ENCODE peak calls at places on chromosomes 7 and 10, in four cellular contexts. G, V, L and A are unnamed samples.

GRCh38 chr10:7659560-7659959 is 7.2 kb downstream of the ITIH5 start:
- DNase-seq in L (no peak), G (no peak), V (no peak), A (no peak)

GRCh38 chr10:16863766-16864165 is 46.5 kb upstream of the RSU1 start:
- DNase-seq in G (no peak), V (no peak), L (no peak), A (no peak)

GRCh38 chr7:116209561-116210070 is 723 bp upstream of the TES start:
- DNase-seq in G (no peak), L (no peak), V (no peak), A (peak; percentile 37)

GRCh38 chr10:77943086-77943901 is 16.7 kb upstream of the DLG5 start:
- DNase-seq in V (peak; percentile 99), G (no peak), L (peak; percentile 48), A (peak; percentile 76)

GRCh38 chr10:118926903-118927302 is 102.6 kb upstream of the NANOS1 start:
- DNase-seq in L (no peak), G (no peak), V (no peak), A (no peak)

GRCh38 chr10:114386446-114386845 is 17.9 kb downstream of the AFAP1L2 start:
- DNase-seq in V (no peak), L (no peak), G (no peak), A (peak; percentile 56)

GRCh38 chr7:93092757-93093370 is 24.9 kb downstream of the SAMD9 start:
- DNase-seq in L (no peak), G (no peak), V (peak; percentile 46), A (peak; percentile 71)

GRCh38 chr10:58755688-58756087 is 243.0 kb downstream of the BICC1 start:
- DNase-seq in L (no peak), V (peak; percentile 65), G (no peak), A (no peak)

GRCh38 chr7:151924508-151924907 is 31.7 kb upstream of the GALNTL5 start:
- DNase-seq in L (no peak), G (no peak), V (no peak), A (no peak)

GRCh38 chr10:3886191-3886590 is 101.2 kb upstream of the KLF6 start:
- DNase-seq in G (no peak), V (no peak), L (peak; percentile 67), A (no peak)

GRCh38 chr10:79941585-79942210 is 7.2 kb downstream of the SFTPD start:
- DNase-seq in L (no peak), G (no peak), V (no peak), A (no peak)

GRCh38 chr7:19617921-19618320 is 90.9 kb downstream of the POLR1F start:
- DNase-seq in V (no peak), G (no peak), L (no peak), A (no peak)

GRCh38 chr10:34154371-34154770 is 660.7 kb downstream of the PARD3 start:
- DNase-seq in V (no peak), G (no peak), L (no peak), A (no peak)

GRCh38 chr10:103884681-103885139 is 29.3 kb upstream of the SH3PXD2A start:
- DNase-seq in L (no peak), G (peak; percentile 47), V (peak; percentile 75), A (peak; percentile 77)

GRCh38 chr10:71805776-71806705 is 32.7 kb upstream of the VSIR start:
- DNase-seq in V (no peak), L (peak; percentile 76), G (peak; percentile 5), A (peak; percentile 98)

GRCh38 chr7:44109991-44110390 is 5.8 kb downstream of the AEBP1 start:
- DNase-seq in V (no peak), G (no peak), L (peak; percentile 53), A (no peak)

GRCh38 chr10:103040424-103040823 is 122.3 kb downstream of the CNNM2 start:
- DNase-seq in L (no peak), G (no peak), V (peak; percentile 16), A (no peak)

GRCh38 chr10:114876602-114877300 is 55.2 kb downstream of the FHIP2A start:
- DNase-seq in G (peak; percentile 48), L (peak; percentile 69), V (peak; percentile 68), A (peak; percentile 87)

GRCh38 chr7:29229056-29229455 is 34.5 kb downstream of the CHN2 start:
- DNase-seq in L (no peak), G (no peak), V (no peak), A (no peak)

GRCh38 chr7:13024323-13024722 is 336.9 kb downstream of the ARL4A start:
- DNase-seq in V (no peak), L (no peak), G (no peak), A (no peak)

GRCh38 chr10:48460148-48460545 is 144.7 kb downstream of the ARHGAP22 start:
- DNase-seq in L (no peak), G (no peak), V (no peak), A (no peak)

GRCh38 chr7:128843938-128844621 is 13.9 kb downstream of the FLNC start:
- DNase-seq in V (no peak), G (no peak), L (no peak), A (no peak)

GRCh38 chr7:54878339-54878738 is 119.3 kb upstream of the SEC61G start:
- DNase-seq in V (no peak), L (no peak), G (no peak), A (peak; percentile 34)

GRCh38 chr7:13017325-13017853 is 330.0 kb downstream of the ARL4A start:
- DNase-seq in G (no peak), V (peak; percentile 69), L (no peak), A (peak; percentile 77)

GRCh38 chr10:70722820-70723424 is 50.6 kb downstream of the ADAMTS14 start:
- DNase-seq in L (no peak), G (no peak), V (peak; percentile 79), A (no peak)

GRCh38 chr7:28483868-28484267 is 71.5 kb downstream of the CREB5 start:
- DNase-seq in L (no peak), G (no peak), V (peak; percentile 62), A (no peak)

GRCh38 chr7:7183061-7183832 is 903 bp downstream of the C1GALT1 start:
- DNase-seq in V (peak; percentile 34), G (peak; percentile 42), L (peak; percentile 58), A (peak; percentile 84)

GRCh38 chr7:29968683-29969457 is 20.7 kb downstream of the SCRN1 start:
- DNase-seq in V (peak; percentile 72), G (no peak), L (no peak), A (no peak)

GRCh38 chr10:88835095-88835909 is 16.3 kb downstream of the ANKRD22 start:
- DNase-seq in V (peak; percentile 83), G (peak; percentile 77), L (peak; percentile 91), A (peak; percentile 91)

GRCh38 chr7:148058092-148058491 is 532.5 kb upstream of the C7orf33 start:
- DNase-seq in L (no peak), G (peak; percentile 98), V (no peak), A (peak; percentile 75)

GRCh38 chr7:7967909-7968543 is 570 bp upstream of the GLCCI1 start:
- DNase-seq in L (no peak), G (no peak), V (no peak), A (peak; percentile 56)

GRCh38 chr10:50397312-50398140 is 146.2 kb upstream of the ASAH2 start:
- DNase-seq in G (no peak), V (no peak), L (no peak), A (no peak)

GRCh38 chr10:25631471-25631870 is 302.6 kb upstream of the MYO3A start:
- DNase-seq in V (no peak), L (no peak), G (no peak), A (no peak)

GRCh38 chr10:48404646-48405045 is 98.2 kb downstream of the MAPK8 start:
- DNase-seq in V (no peak), L (no peak), G (no peak), A (no peak)

GRCh38 chr7:21238717-21239116 is 189.2 kb upstream of the SP4 start:
- DNase-seq in G (no peak), V (no peak), L (no peak), A (no peak)